ENCODE peak calls at places on chromosomes 11 and 22, in six cellular contexts. N, T, R, U, V and A are unnamed samples.

GRCh38 chr22:19903031-19903430 is 38.5 kb upstream of the COMT start:
- DNase-seq in N (no peak), T (no peak), R (peak; percentile 82), U (no peak), V (no peak), A (no peak)

GRCh38 chr11:10638285-10638684 is 55.3 kb downstream of the IRAG1 start:
- DNase-seq in N (peak; percentile 36), T (peak; percentile 22), R (peak; percentile 48), U (no peak), V (peak; percentile 30), A (no peak)

GRCh38 chr11:124839051-124839971 is 25.9 kb upstream of the ROBO3 start:
- DNase-seq in N (no peak), T (no peak), R (peak; percentile 58), U (no peak), V (no peak), A (no peak)

GRCh38 chr11:36019722-36020121 is 75.9 kb downstream of the LDLRAD3 start:
- DNase-seq in N (no peak), T (no peak), R (no peak), U (no peak), V (no peak), A (no peak)

GRCh38 chr11:134510641-134511040 is 98.6 kb upstream of the B3GAT1 start:
- DNase-seq in N (no peak), T (no peak), R (no peak), U (peak; percentile 62), V (no peak), A (no peak)

GRCh38 chr11:4891996-4892640 is 10.4 kb downstream of the OR51T1 start:
- DNase-seq in N (peak; percentile 92), T (peak; percentile 86), R (no peak), U (no peak), V (no peak), A (no peak)

GRCh38 chr22:39698106-39698505 is 127.6 kb downstream of the CACNA1I start:
- DNase-seq in N (no peak), T (no peak), R (no peak), U (no peak), V (no peak), A (no peak)

GRCh38 chr22:43957871-43958270 is 2.6 kb downstream of the SAMM50 start:
- DNase-seq in N (peak; percentile 57), T (peak; percentile 31), R (no peak), U (no peak), V (no peak), A (no peak)

GRCh38 chr22:49052023-49052538 is 775.6 kb downstream of the BRD1 start:
- DNase-seq in N (peak; percentile 4), T (peak; percentile 2), R (no peak), U (no peak), V (no peak), A (peak; percentile 9)

GRCh38 chr11:16356057-16356750 is at the start of gene SOX6:
- DNase-seq in N (peak; percentile 41), T (peak; percentile 18), R (no peak), U (no peak), V (peak; percentile 8), A (no peak)

GRCh38 chr11:73284106-73284505 is 12.0 kb downstream of the P2RY6 start:
- DNase-seq in N (no peak), T (no peak), R (no peak), U (no peak), V (no peak), A (no peak)

GRCh38 chr11:35190804-35191348 is 51.9 kb downstream of the CD44 start:
- DNase-seq in N (peak; percentile 39), T (peak; percentile 94), R (no peak), U (no peak), V (no peak), A (no peak)

GRCh38 chr11:34357646-34358257 is at the start of gene ABTB2:
- DNase-seq in N (peak; percentile 99), T (peak; percentile 97), R (peak; percentile 98), U (peak; percentile 99), V (peak; percentile 99), A (peak; percentile 95)

GRCh38 chr11:109795234-109795633 is 298.0 kb upstream of the ZC3H12C start:
- DNase-seq in N (no peak), T (peak; percentile 67), R (no peak), U (no peak), V (no peak), A (no peak)

GRCh38 chr11:13883042-13883441 is 79.5 kb upstream of the SPON1 start:
- DNase-seq in N (no peak), T (no peak), R (no peak), U (no peak), V (no peak), A (no peak)

GRCh38 chr22:48647606-48648515 is 1179.8 kb downstream of the BRD1 start:
- DNase-seq in N (no peak), T (no peak), R (no peak), U (no peak), V (no peak), A (no peak)

GRCh38 chr11:114308689-114309089 is 12.5 kb downstream of the NNMT start:
- DNase-seq in N (peak; percentile 89), T (peak; percentile 62), R (no peak), U (no peak), V (peak; percentile 67), A (no peak)

GRCh38 chr11:35725880-35726279 is 63.3 kb downstream of the TRIM44 start:
- DNase-seq in N (peak; percentile 54), T (peak; percentile 83), R (no peak), U (no peak), V (peak; percentile 7), A (no peak)

GRCh38 chr11:132082566-132082965 is 712.2 kb downstream of the NTM start:
- DNase-seq in N (no peak), T (no peak), R (no peak), U (no peak), V (no peak), A (no peak)

GRCh38 chr22:48488149-48488551 is 1339.5 kb downstream of the BRD1 start:
- DNase-seq in N (no peak), T (no peak), R (peak; percentile 23), U (no peak), V (no peak), A (no peak)

GRCh38 chr11:33912405-33913361 is 20.8 kb upstream of the LMO2 start:
- DNase-seq in N (peak; percentile 84), T (peak; percentile 87), R (no peak), U (no peak), V (no peak), A (no peak)

GRCh38 chr11:78690588-78690987 is 115.9 kb upstream of the NARS2 start:
- DNase-seq in N (no peak), T (peak; percentile 3), R (no peak), U (no peak), V (no peak), A (no peak)

GRCh38 chr11:125902927-125903752 is at the start of gene PUS3:
- DNase-seq in N (peak; percentile 84), T (peak; percentile 82), R (peak; percentile 90), U (peak; percentile 97), V (peak; percentile 89), A (peak; percentile 88)

GRCh38 chr11:125901872-125902271 is 1.1 kb downstream of the PUS3 start:
- DNase-seq in N (no peak), T (no peak), R (no peak), U (no peak), V (no peak), A (no peak)

GRCh38 chr11:125902315-125902926 is 585 bp downstream of the PUS3 start:
- DNase-seq in N (no peak), T (no peak), R (no peak), U (no peak), V (no peak), A (no peak)

GRCh38 chr11:125904678-125905077 is 370 bp downstream of the DDX25 start:
- DNase-seq in N (no peak), T (no peak), R (no peak), U (no peak), V (no peak), A (no peak)

GRCh38 chr11:125903753-125904659 is at the start of gene DDX25:
- DNase-seq in N (no peak), T (no peak), R (peak; percentile 95), U (no peak), V (no peak), A (no peak)
- H3K4me3 ChIP-seq in N (peak within 1 kb of the TSS; percentile 90), T (no peak within 1 kb of the TSS), R (peak within 1 kb of the TSS; percentile 95), U (peak within 1 kb of the TSS; percentile 50), V (peak within 1 kb of the TSS; percentile 55), A (peak within 1 kb of the TSS; percentile 58)

DNA sequence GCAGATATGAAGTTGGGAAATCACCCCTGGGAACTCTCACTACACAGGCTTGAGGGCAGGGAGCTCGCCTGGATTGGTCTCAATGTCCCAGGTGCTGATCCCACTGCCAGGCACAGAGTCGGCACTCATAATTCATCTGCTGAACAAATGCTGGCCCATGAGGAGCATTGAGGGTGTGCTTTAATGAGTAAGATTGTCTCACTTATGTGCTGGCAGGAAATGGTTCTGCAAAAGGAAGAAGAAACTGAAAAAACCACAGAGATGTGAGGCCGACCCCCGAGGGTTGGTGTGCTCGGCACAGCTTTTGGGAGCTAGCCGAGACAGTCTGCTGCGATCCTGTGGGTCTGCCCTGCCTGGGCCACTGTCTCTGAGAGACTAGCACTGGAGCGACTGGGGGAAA is 9.4 kb downstream of the PLAAT2 start:
- DNase-seq in N (peak; percentile 65), T (no peak), R (no peak), U (no peak), V (no peak), A (peak; percentile 48)
- H3K27ac ChIP-seq in N (no peak overlapping the region), T (no peak overlapping the region), R (no peak overlapping the region), U (no peak overlapping the region), V (no peak overlapping the region), A (peak overlapping the region; percentile 55)

DNA sequence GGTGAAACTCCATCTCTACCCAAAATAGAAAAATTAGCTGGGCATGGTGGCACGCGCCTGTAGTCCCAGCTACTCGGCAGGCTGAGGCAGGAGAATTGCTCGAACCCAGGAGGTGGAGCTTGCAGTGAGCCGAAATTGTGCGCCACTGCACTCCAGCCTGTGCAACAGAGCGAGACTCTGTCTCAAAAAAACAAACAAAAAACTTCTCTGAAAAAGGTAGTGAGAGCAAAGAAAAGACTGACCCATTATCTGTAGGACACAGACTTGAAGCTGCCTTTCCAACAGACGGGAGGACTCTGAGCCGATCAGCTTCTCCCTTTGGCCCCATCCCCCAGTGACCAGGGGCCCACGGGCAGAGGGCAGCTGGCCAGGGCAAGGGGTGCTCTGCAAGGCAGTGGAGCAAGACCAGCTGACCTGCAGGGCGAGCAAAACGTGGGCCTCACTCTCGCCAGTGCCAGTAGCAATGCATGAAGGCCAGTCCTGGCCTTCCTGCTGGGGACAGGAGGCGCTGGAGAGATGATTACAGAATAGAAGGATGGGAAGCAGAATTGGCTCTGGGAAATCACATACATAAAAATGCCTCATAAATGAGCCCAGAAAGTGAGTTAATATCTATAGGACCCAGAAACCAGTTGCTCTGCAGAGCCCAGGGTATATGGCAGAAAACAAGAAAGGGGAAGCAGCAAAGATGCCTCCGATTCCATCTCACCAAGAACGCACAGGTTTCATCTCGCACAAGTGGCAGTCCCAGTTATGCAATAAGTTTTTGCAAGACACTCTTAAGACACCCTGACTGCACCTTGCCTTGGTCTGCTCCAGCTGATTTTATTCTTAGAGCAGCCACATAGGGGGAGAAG is 2.8 kb downstream of the EHD1 start:
- DNase-seq in N (no peak), T (no peak), R (no peak), U (peak; percentile 75), V (no peak), A (no peak)
- H3K4me1 ChIP-seq in N (peaks cover 53% of the 10 kb centered on the region), T (peaks cover 21% of the 10 kb centered on the region), R (peaks cover 30% of the 10 kb centered on the region), U (no peaks in the 10 kb centered on the region), V (peaks cover 63% of the 10 kb centered on the region), A (peaks cover 79% of the 10 kb centered on the region)

DNA sequence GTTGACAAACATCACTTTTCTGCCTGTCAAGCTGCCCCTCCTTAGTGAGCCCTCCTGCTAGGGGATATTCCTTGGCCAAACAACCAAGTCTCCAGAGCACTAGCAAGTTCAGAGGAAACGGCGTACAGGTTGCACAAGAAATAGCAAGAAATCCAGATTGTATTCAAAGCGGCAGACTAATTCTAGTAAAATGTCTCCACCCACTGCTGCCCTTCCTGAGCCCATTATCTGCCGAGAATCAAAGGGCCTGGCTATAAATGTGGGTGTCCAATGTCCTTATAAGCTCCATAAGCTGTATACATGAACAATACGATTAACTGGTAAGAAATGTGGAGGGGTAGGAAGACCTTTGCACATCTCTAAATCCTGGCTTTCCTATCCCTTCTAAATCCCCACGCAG is 44.0 kb upstream of the AKIP1 start:
- DNase-seq in N (peak; percentile 37), T (no peak), R (no peak), U (no peak), V (no peak), A (no peak)
- H3K4me3 ChIP-seq in N (no peak overlapping the region), T (no peak overlapping the region), R (no peak overlapping the region), U (no peak overlapping the region), V (no peak overlapping the region), A (no peak overlapping the region)